ENCODE peak calls at places on chromosomes 5 and 9, in ten cellular contexts. U is neural crest cell; Q is BJ; D is OCI-LY7; H is endothelial cell; L is fibroblast of lung; S is epithelial cell of esophagus; K is CD8-positive, alpha-beta T cell; C is SK-N-SH; N is A549. E is an unnamed sample.

GRCh38 chr5:157918811-157919742 is 60.1 kb upstream of the CLINT1 start:
- DNase-seq in U (no peak), Q (no peak), D (peak), H (no peak), L (no peak), S (peak), K (no peak), C (no peak), N (peak), E (peak)

GRCh38 chr9:350354-350753 is 135.7 kb downstream of the DOCK8 start:
- DNase-seq in U (no peak), Q (no peak), D (no peak), H (no peak), L (no peak), S (no peak), K (no peak), C (no peak), N (no peak), E (no peak)

GRCh38 chr5:168334161-168335094 is 43.0 kb downstream of the WWC1 start:
- DNase-seq in U (peak), Q (peak), D (no peak), H (peak), L (peak), S (no peak), K (no peak), C (no peak), N (peak), E (no peak)

GRCh38 chr5:36744678-36745659 is 131.6 kb upstream of the NIPBL start:
- DNase-seq in U (peak), Q (no peak), D (peak), H (peak), L (peak), S (peak), K (peak), C (peak), N (peak), E (no peak)

GRCh38 chr5:9545959-9546851 is at the start of gene SEMA5A:
- DNase-seq in U (peak), Q (no peak), D (no peak), H (peak), L (peak), S (peak), K (peak), C (peak), N (no peak), E (no peak)

GRCh38 chr9:116943970-116944369 is 256.9 kb downstream of the TRIM32 start:
- DNase-seq in U (no peak), Q (no peak), D (no peak), H (no peak), L (no peak), S (no peak), K (no peak), C (no peak), N (no peak), E (no peak)

GRCh38 chr9:23801523-23801922 is 24.5 kb downstream of the ELAVL2 start:
- DNase-seq in U (no peak), Q (no peak), D (no peak), H (no peak), L (no peak), S (no peak), K (no peak), C (no peak), N (no peak), E (no peak)

GRCh38 chr5:122310886-122311285 is 1.2 kb upstream of the SNCAIP start:
- DNase-seq in U (no peak), Q (no peak), D (no peak), H (no peak), L (no peak), S (no peak), K (no peak), C (no peak), N (no peak), E (no peak)

GRCh38 chr9:9170735-9171134 is 1371.2 kb upstream of the DMAC1 start:
- DNase-seq in U (no peak), Q (no peak), D (no peak), H (no peak), L (no peak), S (no peak), K (no peak), C (peak), N (no peak), E (no peak)

GRCh38 chr5:179264053-179264540 is 81.2 kb downstream of the ADAMTS2 start:
- DNase-seq in U (no peak), Q (no peak), D (no peak), H (no peak), L (no peak), S (no peak), K (no peak), C (peak), N (no peak), E (no peak)

GRCh38 chr9:4297795-4298254 is 2.0 kb downstream of the GLIS3 start:
- DNase-seq in U (peak), Q (no peak), D (no peak), H (peak), L (peak), S (peak), K (peak), C (peak), N (peak), E (no peak)

GRCh38 chr9:4298255-4299005 is 1.4 kb downstream of the GLIS3 start:
- DNase-seq in U (peak), Q (no peak), D (no peak), H (peak), L (no peak), S (peak), K (peak), C (peak), N (peak), E (no peak)

GRCh38 chr9:4295160-4295559 is 4.7 kb downstream of the GLIS3 start:
- DNase-seq in U (no peak), Q (no peak), D (no peak), H (no peak), L (no peak), S (no peak), K (no peak), C (no peak), N (no peak), E (no peak)

GRCh38 chr9:4297151-4297794 is 2.6 kb downstream of the GLIS3 start:
- DNase-seq in U (peak), Q (no peak), D (no peak), H (peak), L (peak), S (peak), K (peak), C (peak), N (peak), E (peak)

GRCh38 chr9:4296217-4296616 is 3.7 kb downstream of the GLIS3 start:
- DNase-seq in U (no peak), Q (no peak), D (no peak), H (no peak), L (no peak), S (no peak), K (no peak), C (no peak), N (peak), E (no peak)
- TF ChIP-seq CTCF in U (peak), Q (no peak), D (no peak), H (no peak), L (no peak), S (no peak), K (no peak), C (peak), N (peak), E (no peak)

GRCh38 chr9:89457376-89457855 is 40.5 kb downstream of the SEMA4D start:
- DNase-seq in U (no peak), Q (no peak), D (no peak), H (no peak), L (no peak), S (no peak), K (no peak), C (no peak), N (no peak), E (no peak)

GRCh38 chr9:89461302-89461701 is 36.6 kb downstream of the SEMA4D start:
- DNase-seq in U (no peak), Q (no peak), D (no peak), H (no peak), L (peak), S (no peak), K (peak), C (no peak), N (no peak), E (no peak)

GRCh38 chr9:89455356-89455824 is 42.5 kb downstream of the SEMA4D start:
- DNase-seq in U (no peak), Q (no peak), D (no peak), H (no peak), L (no peak), S (no peak), K (peak), C (no peak), N (no peak), E (no peak)

GRCh38 chr9:89460551-89460950 is 37.4 kb downstream of the SEMA4D start:
- DNase-seq in U (no peak), Q (no peak), D (no peak), H (no peak), L (no peak), S (no peak), K (no peak), C (no peak), N (no peak), E (no peak)

GRCh38 chr9:89458768-89459496 is 39.0 kb downstream of the SEMA4D start:
- DNase-seq in U (no peak), Q (no peak), D (no peak), H (no peak), L (no peak), S (no peak), K (no peak), C (no peak), N (no peak), E (no peak)
- TF ChIP-seq CTCF in U (no peak), Q (no peak), D (no peak), H (no peak), L (no peak), S (no peak), K (peak), C (no peak), N (no peak), E (no peak)

DNA sequence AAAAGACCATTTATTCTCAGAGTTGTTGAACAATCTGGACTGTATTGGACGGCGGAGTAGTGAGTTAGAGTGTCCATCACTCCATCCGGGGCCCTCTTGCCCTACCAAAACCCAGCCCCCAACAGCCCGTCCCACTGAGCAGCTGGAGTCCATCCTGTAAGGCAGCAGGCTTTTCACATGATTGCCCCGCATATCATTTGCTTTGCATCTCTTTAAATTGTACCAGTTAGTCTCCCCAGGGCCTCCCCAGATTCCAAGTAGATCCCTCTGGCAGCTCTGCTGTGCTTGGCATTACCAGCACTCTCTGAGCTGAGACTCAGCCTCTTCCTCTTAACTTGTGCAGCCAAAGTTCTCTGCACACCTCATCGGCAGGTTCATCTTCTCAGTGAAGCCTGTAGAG is 48.6 kb upstream of the ADCY2 start:
- DNase-seq in U (no peak), Q (no peak), D (no peak), H (no peak), L (no peak), S (no peak), K (no peak), C (no peak), N (no peak), E (no peak)
- TF ChIP-seq CTCF in U (no peak), Q (no peak), D (no peak), H (no peak), L (no peak), S (no peak), K (no peak), C (no peak), N (no peak), E (no peak)

DNA sequence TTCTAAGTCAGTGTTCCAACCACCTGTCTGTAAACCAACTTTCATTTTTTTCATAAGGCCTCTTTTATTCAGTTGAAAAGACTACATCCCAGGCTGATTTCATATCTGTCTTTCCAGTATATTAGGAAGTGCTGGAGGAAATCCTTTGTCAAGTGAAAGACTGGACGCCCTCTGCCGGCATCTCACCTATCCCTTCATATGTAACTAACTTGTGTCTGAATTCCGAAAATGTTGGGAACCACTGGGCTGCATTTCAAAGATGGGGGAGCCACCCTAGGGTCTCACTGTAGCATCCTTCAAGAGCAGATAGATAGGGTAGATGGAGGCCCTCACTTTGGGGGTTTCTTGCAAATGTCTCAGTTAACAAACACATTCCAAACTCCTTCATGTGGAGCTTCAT is 569.8 kb downstream of the CTNND2 start:
- DNase-seq in U (no peak), Q (no peak), D (no peak), H (no peak), L (no peak), S (no peak), K (no peak), C (no peak), N (peak), E (no peak)
- TF ChIP-seq CTCF in U (no peak), Q (no peak), D (no peak), H (no peak), L (no peak), S (no peak), K (no peak), C (no peak), N (peak), E (no peak)

DNA sequence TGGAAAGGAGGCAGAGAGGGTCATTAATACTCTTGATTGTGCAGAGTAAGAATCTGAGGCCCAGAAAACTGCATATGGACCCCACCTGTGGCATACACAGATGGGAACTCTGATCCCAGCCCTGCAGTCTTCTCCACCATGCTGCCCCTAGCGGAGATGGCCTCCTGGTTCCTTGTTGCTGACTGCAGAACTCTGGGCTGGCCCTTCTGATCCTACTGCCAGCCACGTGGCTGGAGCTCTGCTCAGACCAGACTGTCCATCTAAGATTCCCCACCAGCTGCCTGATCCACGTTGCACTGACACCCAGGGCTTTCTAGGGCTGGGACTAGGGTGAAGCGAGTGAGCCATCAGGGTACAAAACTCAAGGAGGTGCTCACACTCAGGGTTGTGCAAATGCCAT is 245.7 kb upstream of the NR4A3 start:
- DNase-seq in U (no peak), Q (no peak), D (no peak), H (no peak), L (no peak), S (no peak), K (no peak), C (no peak), N (peak), E (no peak)
- TF ChIP-seq CTCF in U (no peak), Q (peak), D (no peak), H (no peak), L (no peak), S (no peak), K (no peak), C (no peak), N (no peak), E (peak)

DNA sequence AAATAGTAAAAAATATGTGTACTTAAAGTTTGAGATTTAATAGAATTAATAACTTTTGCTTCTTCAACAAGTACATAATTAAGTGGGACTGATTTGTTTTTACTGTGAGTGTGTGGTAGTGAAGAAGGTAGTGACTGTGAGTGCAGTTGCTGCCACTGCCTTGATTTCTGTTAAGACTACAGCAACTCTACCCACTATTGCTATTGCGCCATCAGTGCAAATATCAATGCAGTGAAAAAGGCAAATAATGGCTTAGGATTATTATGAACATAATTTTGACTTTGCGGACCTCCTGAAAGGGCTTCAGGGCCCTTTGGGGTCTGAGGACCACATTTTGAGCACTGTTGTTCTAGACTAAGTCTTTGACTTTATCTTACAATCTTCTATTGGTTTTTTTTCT is 112.0 kb upstream of the PITX1 start:
- DNase-seq in U (no peak), Q (no peak), D (no peak), H (no peak), L (no peak), S (no peak), K (no peak), C (no peak), N (no peak), E (no peak)
- TF ChIP-seq CTCF in U (no peak), Q (no peak), D (no peak), H (no peak), L (no peak), S (no peak), K (no peak), C (no peak), N (no peak), E (no peak)

E was measured in HFF-Myc.